ENCODE peak calls at places on chromosomes 3 and 15, in four cellular contexts. H is astrocyte of the spinal cord, X is cardiac fibroblast, J is HepG2. Y is an unnamed sample.
A peak's percentile ranks its signal among the peaks of the same experiment; 100 is the strongest.

GRCh38 chr3:114418107-114418506 is 124.3 kb downstream of the TIGIT start:
- DNase-seq in H (no peak), X (peak; percentile 61), J (no peak), Y (peak; percentile 70)

GRCh38 chr15:40069178-40070165 is 30.5 kb upstream of the SRP14 start:
- DNase-seq in H (peak; percentile 81), X (peak; percentile 56), J (peak; percentile 76), Y (peak; percentile 82)

GRCh38 chr3:186746008-186746407 is 28.8 kb downstream of the KNG1 start:
- DNase-seq in H (peak; percentile 22), X (peak; percentile 89), J (peak; percentile 94), Y (peak; percentile 48)

GRCh38 chr3:150933473-150934008 is 28.3 kb upstream of the MINDY4B start:
- DNase-seq in H (no peak), X (no peak), J (no peak), Y (no peak)

GRCh38 chr3:69740103-69741021 is 1.1 kb downstream of the MITF start:
- DNase-seq in H (no peak), X (no peak), J (no peak), Y (peak; percentile 40)

GRCh38 chr3:155229086-155229485 is 64.4 kb downstream of the STRIT1 start:
- DNase-seq in H (no peak), X (no peak), J (no peak), Y (no peak)

GRCh38 chr3:42397644-42398043 is 12.8 kb downstream of the LYZL4 start:
- DNase-seq in H (no peak), X (no peak), J (no peak), Y (no peak)

GRCh38 chr3:31581660-31582059 is 48.9 kb downstream of the STT3B start:
- DNase-seq in H (no peak), X (peak; percentile 59), J (no peak), Y (no peak)

GRCh38 chr3:97917813-97918536 is 54.3 kb downstream of the RIOX2 start:
- DNase-seq in H (peak; percentile 17), X (peak; percentile 50), J (peak; percentile 4), Y (peak; percentile 56)

GRCh38 chr15:75107509-75107904 is 84.1 kb downstream of the PPCDC start:
- DNase-seq in H (no peak), X (no peak), J (no peak), Y (no peak)

GRCh38 chr3:23710555-23710954 is 95.2 kb upstream of the UBE2E1 start:
- DNase-seq in H (peak; percentile 78), X (peak; percentile 94), J (no peak), Y (peak; percentile 60)

GRCh38 chr3:156533205-156533604 is 21.7 kb downstream of the SSR3 start:
- DNase-seq in H (peak; percentile 48), X (no peak), J (peak; percentile 32), Y (no peak)

GRCh38 chr3:156535798-156536197 is 19.1 kb downstream of the SSR3 start:
- DNase-seq in H (peak; percentile 22), X (no peak), J (no peak), Y (no peak)

GRCh38 chr3:156536524-156537316 is 18.2 kb downstream of the SSR3 start:
- DNase-seq in H (peak; percentile 46), X (peak; percentile 42), J (no peak), Y (no peak)

GRCh38 chr3:156532730-156533129 is 22.2 kb downstream of the SSR3 start:
- DNase-seq in H (peak; percentile 22), X (no peak), J (no peak), Y (no peak)

DNA sequence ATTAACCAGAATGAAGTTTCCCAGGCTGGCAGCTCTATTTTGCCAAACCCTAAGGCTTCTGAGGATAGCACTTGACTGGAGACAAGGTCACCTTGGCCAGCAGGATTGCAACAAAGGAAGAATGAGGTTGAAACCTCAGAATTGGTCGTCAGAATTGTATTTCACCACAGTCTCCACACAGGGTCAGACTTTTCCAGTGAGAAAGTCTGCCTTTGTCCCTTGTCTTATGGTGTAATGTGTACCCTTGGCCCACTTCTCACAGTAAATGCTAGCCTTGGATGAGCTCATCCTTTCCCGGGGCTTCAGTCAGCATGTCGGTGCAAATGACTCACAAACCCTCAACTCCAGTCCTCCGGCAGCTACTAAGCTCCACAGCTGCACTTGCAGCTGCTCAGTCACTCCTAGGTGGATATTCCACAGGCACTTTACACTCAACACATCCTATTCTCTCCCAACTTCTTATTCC is 19.7 kb downstream of the SSR3 start:
- DNase-seq in H (peak; percentile 100), X (peak; percentile 99), J (peak; percentile 96), Y (peak; percentile 96)
- TF ChIP-seq CTCF in H (peak; percentile 20), X (peak; percentile 21), J (peak; percentile 75), Y (no peak)

GRCh38 chr15:38991126-38991525 is 426.5 kb upstream of the RASGRP1 start:
- DNase-seq in H (peak; percentile 51), X (peak; percentile 69), J (peak; percentile 13), Y (peak; percentile 66)
- TF ChIP-seq CTCF in H (peak; percentile 56), X (peak; percentile 54), J (peak; percentile 49), Y (peak; percentile 47)

GRCh38 chr3:184017672-184018423 is at the start of gene ABCC5:
- DNase-seq in H (peak; percentile 91), X (peak; percentile 91), J (peak; percentile 85), Y (peak; percentile 91)
- TF ChIP-seq CTCF in H (no peak), X (peak; percentile 1), J (peak; percentile 42), Y (no peak)

GRCh38 chr3:193269343-193269742 is 28.3 kb downstream of the PLAAT1 start:
- DNase-seq in H (no peak), X (no peak), J (no peak), Y (no peak)
- TF ChIP-seq CTCF in H (no peak), X (no peak), J (no peak), Y (no peak)

GRCh38 chr15:33730815-33731214 is 237.5 kb upstream of the CHRM5 start:
- DNase-seq in H (no peak), X (no peak), J (no peak), Y (no peak)

GRCh38 chr15:33724321-33725036 is 243.8 kb upstream of the CHRM5 start:
- DNase-seq in H (no peak), X (no peak), J (no peak), Y (no peak)

GRCh38 chr15:33735143-33735542 is 233.2 kb upstream of the CHRM5 start:
- DNase-seq in H (no peak), X (no peak), J (no peak), Y (no peak)

GRCh38 chr15:33729648-33730047 is 238.6 kb upstream of the CHRM5 start:
- DNase-seq in H (no peak), X (peak; percentile 56), J (peak; percentile 7), Y (no peak)
- TF ChIP-seq CTCF in H (peak; percentile 32), X (peak; percentile 31), J (peak; percentile 13), Y (no peak)

GRCh38 chr3:149571381-149571780 is 86.4 kb downstream of the WWTR1 start:
- DNase-seq in H (no peak), X (no peak), J (no peak), Y (no peak)

GRCh38 chr3:149567307-149567861 is 90.4 kb downstream of the WWTR1 start:
- DNase-seq in H (no peak), X (no peak), J (no peak), Y (no peak)

GRCh38 chr3:149564079-149564478 is 89.6 kb downstream of the TM4SF4 start:
- DNase-seq in H (peak; percentile 49), X (peak; percentile 36), J (no peak), Y (no peak)

GRCh38 chr3:149563114-149563513 is 88.6 kb downstream of the TM4SF4 start:
- DNase-seq in H (no peak), X (no peak), J (no peak), Y (no peak)

DNA sequence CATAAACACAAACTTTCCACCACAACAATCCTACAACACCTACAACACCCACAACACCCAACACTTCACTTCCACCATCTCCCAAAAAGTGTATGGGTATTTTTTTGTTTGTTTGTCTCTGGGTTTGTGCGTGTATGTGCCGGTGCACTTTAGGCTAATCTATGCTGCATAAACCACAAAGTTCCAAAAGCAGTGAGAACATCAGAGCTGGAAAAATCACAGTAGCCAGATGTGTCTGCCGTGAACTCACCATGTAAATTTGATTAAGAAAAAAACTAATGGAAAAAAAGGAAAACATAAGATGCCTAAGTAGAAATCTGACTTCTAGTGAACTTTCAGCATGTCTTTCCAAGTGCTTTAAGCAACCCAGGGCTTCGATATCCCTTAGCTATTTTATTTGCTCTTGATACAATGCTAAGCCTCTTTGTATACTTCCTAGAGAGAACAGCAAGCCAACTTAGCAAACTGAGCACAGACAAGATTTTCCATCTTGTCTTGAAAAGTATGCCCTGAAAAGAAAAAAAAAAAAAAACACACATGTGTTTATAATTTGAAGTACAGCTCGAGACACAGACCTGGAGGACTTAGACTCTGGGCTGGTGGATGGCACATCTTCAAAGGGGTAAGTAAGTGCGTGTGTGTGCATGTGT is 91.4 kb downstream of the WWTR1 start:
- DNase-seq in H (no peak), X (peak; percentile 27), J (no peak), Y (peak; percentile 28)
- TF ChIP-seq CTCF in H (no peak), X (no peak), J (no peak), Y (no peak)

GRCh38 chr3:101685050-101685400 is 1.5 kb downstream of the RPL24 start:
- DNase-seq in H (no peak), X (no peak), J (no peak), Y (no peak)
- TF ChIP-seq CTCF in H (no peak), X (no peak), J (no peak), Y (no peak)

GRCh38 chr3:33737146-33737545 is 19.1 kb upstream of the CLASP2 start:
- DNase-seq in H (no peak), X (no peak), J (no peak), Y (no peak)

GRCh38 chr3:33729993-33730392 is 11.9 kb upstream of the CLASP2 start:
- DNase-seq in H (no peak), X (no peak), J (no peak), Y (no peak)

DNA sequence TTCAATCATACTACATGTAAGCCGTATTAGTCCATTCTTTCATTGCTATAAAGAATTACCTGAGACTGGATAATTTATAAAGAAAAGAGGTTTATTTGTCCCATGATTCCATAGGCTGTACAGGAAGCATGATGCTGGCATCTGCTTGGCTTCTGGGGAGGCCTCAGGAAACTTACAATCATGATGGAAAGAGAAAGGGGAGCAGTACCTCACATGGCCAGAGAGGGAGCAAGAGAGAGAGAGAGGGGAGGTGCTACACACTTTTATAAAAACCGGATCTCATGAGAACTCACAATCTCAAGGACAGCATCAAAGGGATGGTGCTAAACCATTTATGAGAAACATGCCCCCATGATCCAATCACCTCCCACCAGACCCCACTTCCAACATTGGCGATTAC is 14.3 kb upstream of the CLASP2 start:
- DNase-seq in H (no peak), X (peak; percentile 25), J (peak; percentile 5), Y (no peak)
- TF ChIP-seq CTCF in H (peak; percentile 37), X (peak; percentile 46), J (peak; percentile 22), Y (peak; percentile 22)

GRCh38 chr3:22241110-22241509 is 490.1 kb upstream of the ZNF385D start:
- DNase-seq in H (no peak), X (no peak), J (no peak), Y (no peak)
- TF ChIP-seq CTCF in H (no peak), X (no peak), J (no peak), Y (no peak)